ENCODE peak calls at places on chromosomes 3 and 15, in eight cellular contexts. S is MM.1S, B is K562, E is heart left ventricle, C is choroid plexus epithelial cell, U is aorta, P is heart right ventricle, A is mammary epithelial cell. G is an unnamed sample.

GRCh38 chr15:39300451-39301153 is 280.3 kb upstream of the THBS1 start:
- DNase-seq in S (no peak), B (no peak), E (no peak), C (peak; percentile 61), U (no peak), P (no peak), A (peak; percentile 49), G (peak; percentile 73)

GRCh38 chr3:55615694-55616310 is 128.7 kb upstream of the WNT5A start:
- DNase-seq in S (no peak), B (no peak), E (no peak), C (no peak), U (peak; percentile 70), P (no peak), A (no peak), G (no peak)

GRCh38 chr15:65275728-65276126 is 11.0 kb downstream of the PARP16 start:
- DNase-seq in S (no peak), B (peak; percentile 42), E (no peak), C (no peak), U (no peak), P (no peak), A (no peak), G (peak; percentile 11)

GRCh38 chr3:195271859-195272243 is 892 bp upstream of the XXYLT1 start:
- DNase-seq in S (no peak), B (no peak), E (no peak), C (no peak), U (no peak), P (no peak), A (no peak), G (no peak)

GRCh38 chr3:47802734-47803477 is at the start of gene DHX30:
- DNase-seq in S (peak; percentile 87), B (peak; percentile 97), E (peak; percentile 91), C (peak; percentile 91), U (peak; percentile 93), P (peak; percentile 91), A (peak; percentile 86), G (peak; percentile 87)

GRCh38 chr15:63157891-63158431 is 684 bp upstream of the RPS27L start:
- DNase-seq in S (peak; percentile 59), B (peak; percentile 44), E (peak; percentile 56), C (peak; percentile 89), U (peak; percentile 70), P (no peak), A (peak; percentile 45), G (peak; percentile 85)

GRCh38 chr15:41205315-41205714 is 25.2 kb downstream of the EXD1 start:
- DNase-seq in S (no peak), B (no peak), E (no peak), C (peak; percentile 16), U (no peak), P (no peak), A (no peak), G (peak; percentile 4)

GRCh38 chr15:90004671-90005070 is 3.5 kb downstream of the ZNF710 start:
- DNase-seq in S (no peak), B (no peak), E (peak; percentile 31), C (peak; percentile 96), U (peak; percentile 68), P (no peak), A (peak; percentile 97), G (peak; percentile 95)

GRCh38 chr3:15228147-15228546 is 22.1 kb downstream of the CAPN7 start:
- DNase-seq in S (no peak), B (no peak), E (no peak), C (no peak), U (no peak), P (no peak), A (no peak), G (no peak)

GRCh38 chr15:57156210-57156887 is 220.0 kb upstream of the CGNL1 start:
- DNase-seq in S (no peak), B (no peak), E (no peak), C (no peak), U (no peak), P (no peak), A (no peak), G (no peak)

GRCh38 chr3:128573707-128574162 is 76.9 kb downstream of the RPN1 start:
- DNase-seq in S (no peak), B (peak; percentile 37), E (peak; percentile 48), C (no peak), U (no peak), P (peak; percentile 61), A (no peak), G (no peak)

GRCh38 chr3:64814360-64814759 is 126.6 kb upstream of the ADAMTS9 start:
- DNase-seq in S (peak; percentile 21), B (no peak), E (no peak), C (no peak), U (no peak), P (no peak), A (peak; percentile 52), G (no peak)

GRCh38 chr15:90213123-90213817 is 12.1 kb downstream of the SEMA4B start:
- DNase-seq in S (no peak), B (peak; percentile 27), E (no peak), C (no peak), U (peak; percentile 36), P (no peak), A (peak; percentile 23), G (no peak)

GRCh38 chr3:104831076-104831475 is 535.6 kb upstream of the ALCAM start:
- DNase-seq in S (no peak), B (no peak), E (no peak), C (peak; percentile 26), U (no peak), P (no peak), A (no peak), G (peak; percentile 13)

GRCh38 chr3:89042251-89042650 is 65.2 kb upstream of the EPHA3 start:
- DNase-seq in S (no peak), B (no peak), E (no peak), C (peak; percentile 42), U (no peak), P (no peak), A (no peak), G (no peak)

GRCh38 chr15:71083349-71083748 is 31.9 kb upstream of the THSD4 start:
- DNase-seq in S (no peak), B (no peak), E (peak; percentile 44), C (peak; percentile 43), U (peak; percentile 80), P (peak; percentile 15), A (no peak), G (peak; percentile 81)

GRCh38 chr15:77440378-77440999 is 19.8 kb downstream of the HMG20A start:
- DNase-seq in S (peak; percentile 67), B (no peak), E (no peak), C (peak; percentile 77), U (no peak), P (no peak), A (peak; percentile 44), G (peak; percentile 68)

GRCh38 chr3:196444495-196444894 is 12.3 kb upstream of the UBXN7 start:
- DNase-seq in S (no peak), B (no peak), E (no peak), C (no peak), U (no peak), P (no peak), A (no peak), G (no peak)

GRCh38 chr15:38062679-38063078 is 128.2 kb downstream of the TMCO5A start:
- DNase-seq in S (no peak), B (no peak), E (no peak), C (no peak), U (no peak), P (no peak), A (no peak), G (no peak)

DNA sequence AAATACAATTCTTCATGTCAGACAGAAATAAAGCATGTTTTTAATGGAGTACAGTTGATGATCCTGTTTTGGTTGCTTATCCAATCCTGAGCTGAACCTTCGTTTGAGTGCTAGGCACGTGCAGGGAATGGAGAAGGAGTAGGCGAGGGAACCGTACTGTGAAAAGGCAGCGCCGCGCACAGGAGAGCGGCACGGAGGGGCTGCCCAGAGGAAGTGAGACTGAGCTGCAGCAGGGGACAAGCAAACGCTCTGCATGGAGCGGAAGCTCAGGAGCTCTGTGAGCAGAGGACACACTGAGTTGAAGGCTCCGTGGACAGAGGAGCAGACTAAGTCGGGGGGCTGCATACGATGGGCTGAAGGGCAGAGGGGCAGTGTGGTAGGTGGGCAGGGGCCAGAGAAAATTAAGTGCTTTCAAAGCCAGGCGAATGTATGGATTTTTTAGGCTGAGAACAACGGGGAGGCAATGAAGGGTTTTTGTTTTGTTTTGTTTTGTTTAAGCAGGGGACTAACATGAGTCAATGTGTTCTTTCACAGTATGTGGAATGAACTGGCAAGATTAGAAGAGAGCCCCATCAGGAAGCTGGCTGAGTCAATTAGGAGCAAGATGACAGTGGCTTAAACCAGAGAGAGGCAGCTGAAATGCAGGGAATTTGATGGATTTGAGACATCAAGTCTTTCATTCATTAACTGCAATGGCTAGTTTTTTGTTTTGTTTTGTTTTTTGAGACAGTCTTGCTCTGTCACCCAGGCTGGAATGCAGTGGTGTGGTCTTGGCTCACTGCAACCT is 23.8 kb upstream of the TM2D3 start:
- DNase-seq in S (no peak), B (no peak), E (no peak), C (peak; percentile 77), U (no peak), P (no peak), A (peak; percentile 61), G (peak; percentile 68)
- H3K4me3 ChIP-seq in S (no peak overlapping the region), B (no peak overlapping the region), E (no peak overlapping the region), C (peak overlapping the region; percentile 51), U (no peak overlapping the region), P (no peak overlapping the region), A (no peak overlapping the region), G (no peak overlapping the region)

GRCh38 chr3:125051205-125051604 is 4.6 kb downstream of the HEG1 start:
- DNase-seq in S (no peak), B (no peak), E (no peak), C (no peak), U (no peak), P (no peak), A (no peak), G (no peak)
- H3K4me3 ChIP-seq in S (no peak overlapping the region), B (no peak overlapping the region), E (no peak overlapping the region), C (no peak overlapping the region), U (no peak overlapping the region), P (no peak overlapping the region), A (no peak overlapping the region), G (peak overlapping the region; percentile 91)

GRCh38 chr3:134460965-134461364 is 24.8 kb downstream of the ANAPC13 start:
- DNase-seq in S (no peak), B (no peak), E (no peak), C (peak; percentile 80), U (no peak), P (no peak), A (peak; percentile 88), G (peak; percentile 59)

GRCh38 chr3:134463676-134464611 is 21.8 kb downstream of the ANAPC13 start:
- DNase-seq in S (no peak), B (no peak), E (peak; percentile 52), C (peak; percentile 95), U (peak; percentile 88), P (peak; percentile 73), A (peak; percentile 68), G (peak; percentile 96)

GRCh38 chr3:134459506-134460041 is 26.2 kb downstream of the ANAPC13 start:
- DNase-seq in S (no peak), B (no peak), E (no peak), C (no peak), U (no peak), P (no peak), A (no peak), G (no peak)

GRCh38 chr3:134464693-134465385 is 20.9 kb downstream of the ANAPC13 start:
- DNase-seq in S (no peak), B (no peak), E (no peak), C (no peak), U (no peak), P (no peak), A (no peak), G (no peak)

GRCh38 chr3:134462236-134463059 is 23.3 kb downstream of the ANAPC13 start:
- DNase-seq in S (no peak), B (no peak), E (no peak), C (peak; percentile 77), U (no peak), P (no peak), A (no peak), G (peak; percentile 66)
- H3K4me3 ChIP-seq in S (no peak overlapping the region), B (no peak overlapping the region), E (no peak overlapping the region), C (no peak overlapping the region), U (no peak overlapping the region), P (no peak overlapping the region), A (no peak overlapping the region), G (no peak overlapping the region)

GRCh38 chr15:75036269-75036668 is 12.9 kb downstream of the PPCDC start:
- DNase-seq in S (no peak), B (peak; percentile 43), E (no peak), C (peak; percentile 49), U (no peak), P (no peak), A (peak; percentile 74), G (no peak)
- H3K4me3 ChIP-seq in S (no peak overlapping the region), B (no peak overlapping the region), E (no peak overlapping the region), C (no peak overlapping the region), U (no peak overlapping the region), P (no peak overlapping the region), A (no peak overlapping the region), G (no peak overlapping the region)